ENCODE peak calls at places on chromosomes 12 and 14, in ten cellular contexts. L is cardiac fibroblast, Q is endothelial cell, W is bronchial epithelial cell, R is neural crest cell, X is activated B cell treated with CpG ODN at 0.5 μM for 24 hours, U is astrocyte of the spinal cord, Z is psoas muscle, P is endodermal cell, T is fibroblast of pulmonary artery. M is an unnamed sample.
A peak's percentile ranks its signal among the peaks of the same experiment; 100 is the strongest.

GRCh38 chr14:67666733-67667132 is 7.7 kb downstream of the VTI1B start:
- DNase-seq in L (no peak), Q (no peak), W (no peak), R (no peak), X (no peak), U (no peak), Z (no peak), P (no peak), T (no peak), M (no peak)

GRCh38 chr14:57417228-57417627 is 26.8 kb downstream of the NAA30 start:
- DNase-seq in L (no peak), Q (no peak), W (no peak), R (no peak), X (no peak), U (no peak), Z (no peak), P (no peak), T (no peak), M (no peak)

GRCh38 chr14:64232095-64232830 is 61.9 kb downstream of the ESR2 start:
- DNase-seq in L (peak; percentile 95), Q (no peak), W (peak; percentile 22), R (no peak), X (no peak), U (peak; percentile 94), Z (no peak), P (no peak), T (peak; percentile 95), M (no peak)

GRCh38 chr12:6927999-6928702 is 392 bp downstream of the ATN1 start:
- DNase-seq in L (no peak), Q (no peak), W (no peak), R (no peak), X (no peak), U (no peak), Z (no peak), P (peak; percentile 71), T (no peak), M (no peak)

GRCh38 chr12:121663610-121663929 is 5.9 kb downstream of the MORN3 start:
- DNase-seq in L (no peak), Q (no peak), W (no peak), R (no peak), X (no peak), U (no peak), Z (no peak), P (no peak), T (no peak), M (no peak)

GRCh38 chr12:47034661-47035060 is 44.8 kb upstream of the PCED1B start:
- DNase-seq in L (peak; percentile 61), Q (no peak), W (no peak), R (no peak), X (no peak), U (peak; percentile 60), Z (no peak), P (no peak), T (peak; percentile 82), M (no peak)

GRCh38 chr12:38465020-38465419 is 148.4 kb downstream of the ALG10B start:
- DNase-seq in L (no peak), Q (no peak), W (no peak), R (no peak), X (no peak), U (no peak), Z (no peak), P (no peak), T (no peak), M (no peak)

GRCh38 chr12:122866379-122866778 is 29.5 kb downstream of the VPS37B start:
- DNase-seq in L (no peak), Q (no peak), W (no peak), R (no peak), X (no peak), U (no peak), Z (no peak), P (no peak), T (no peak), M (no peak)

GRCh38 chr12:56206373-56207166 is 15.2 kb downstream of the RNF41 start:
- DNase-seq in L (peak; percentile 76), Q (peak; percentile 71), W (peak; percentile 59), R (peak; percentile 52), X (no peak), U (peak; percentile 45), Z (peak; percentile 71), P (peak; percentile 96), T (peak; percentile 71), M (no peak)

GRCh38 chr12:120240495-120240833 is 25.1 kb downstream of the PXN start:
- DNase-seq in L (no peak), Q (no peak), W (no peak), R (no peak), X (no peak), U (no peak), Z (no peak), P (no peak), T (no peak), M (no peak)

GRCh38 chr14:76977793-76978730 is 50.4 kb downstream of the IRF2BPL start:
- DNase-seq in L (peak; percentile 69), Q (no peak), W (peak; percentile 90), R (no peak), X (peak; percentile 74), U (peak; percentile 51), Z (peak; percentile 69), P (peak; percentile 63), T (peak; percentile 88), M (no peak)

GRCh38 chr14:26589998-26590397 is 7.8 kb downstream of the NOVA1 start:
- DNase-seq in L (no peak), Q (no peak), W (no peak), R (no peak), X (no peak), U (no peak), Z (no peak), P (no peak), T (no peak), M (no peak)

GRCh38 chr14:103624860-103625259 is 4.2 kb upstream of the KLC1 start:
- DNase-seq in L (peak; percentile 76), Q (no peak), W (peak; percentile 80), R (no peak), X (no peak), U (peak; percentile 36), Z (peak; percentile 86), P (peak; percentile 77), T (peak; percentile 51), M (no peak)

GRCh38 chr12:44377443-44378160 is 498.5 kb downstream of the NELL2 start:
- DNase-seq in L (no peak), Q (no peak), W (no peak), R (no peak), X (no peak), U (no peak), Z (no peak), P (no peak), T (no peak), M (no peak)

GRCh38 chr12:49871263-49871561 is 28.3 kb upstream of the BCDIN3D start:
- DNase-seq in L (no peak), Q (no peak), W (no peak), R (no peak), X (no peak), U (no peak), Z (no peak), P (peak; percentile 45), T (no peak), M (no peak)

GRCh38 chr12:109561711-109562030 is 11.6 kb downstream of the MMAB start:
- DNase-seq in L (no peak), Q (no peak), W (no peak), R (no peak), X (no peak), U (no peak), Z (no peak), P (no peak), T (no peak), M (no peak)
- TF ChIP-seq CTCF in L (no peak), Q (no peak), W (no peak), R (no peak), X (no peak), U (no peak), Z (no peak), P (no peak), T (no peak), M (no peak)

GRCh38 chr12:48183876-48184548 is 568 bp downstream of the CCDC184 start:
- DNase-seq in L (no peak), Q (peak; percentile 15), W (no peak), R (peak; percentile 23), X (peak; percentile 27), U (no peak), Z (no peak), P (peak; percentile 79), T (no peak), M (no peak)
- TF ChIP-seq CTCF in L (no peak), Q (no peak), W (no peak), R (no peak), X (no peak), U (no peak), Z (no peak), P (no peak), T (no peak), M (peak; percentile 25)

DNA sequence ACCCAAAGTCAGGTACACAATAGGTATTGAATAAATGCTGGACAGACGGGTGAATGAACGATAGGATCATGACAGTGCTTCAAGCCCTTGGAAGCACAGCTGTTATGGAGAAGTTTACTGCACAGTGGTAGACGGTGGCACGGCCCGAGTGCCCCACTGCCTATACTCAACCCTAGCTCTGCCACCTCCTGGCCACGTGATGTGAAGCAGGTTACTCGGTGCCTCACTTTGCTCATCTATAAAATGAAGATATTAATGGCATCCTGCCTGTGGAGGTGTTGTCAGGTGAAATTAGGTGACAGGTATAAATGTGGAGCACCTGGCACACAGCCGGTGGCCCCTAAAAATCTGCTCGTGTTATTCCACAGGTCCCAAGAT is 5.8 kb downstream of the ASB2 start:
- DNase-seq in L (peak; percentile 13), Q (no peak), W (peak; percentile 36), R (no peak), X (peak; percentile 42), U (no peak), Z (no peak), P (no peak), T (peak; percentile 21), M (no peak)
- TF ChIP-seq CTCF in L (peak; percentile 24), Q (no peak), W (peak; percentile 58), R (peak; percentile 23), X (no peak), U (peak; percentile 36), Z (peak; percentile 34), P (peak; percentile 67), T (peak; percentile 41), M (peak; percentile 40)

GRCh38 chr12:108559748-108560147 is 1.2 kb downstream of the SART3 start:
- DNase-seq in L (no peak), Q (peak; percentile 23), W (no peak), R (no peak), X (no peak), U (no peak), Z (no peak), P (peak; percentile 59), T (no peak), M (no peak)
- TF ChIP-seq CTCF in L (no peak), Q (no peak), W (peak; percentile 17), R (no peak), X (no peak), U (no peak), Z (no peak), P (no peak), T (no peak), M (no peak)

GRCh38 chr14:65961004-65961403 is 525.2 kb upstream of the CCDC196 start:
- DNase-seq in L (peak; percentile 72), Q (peak; percentile 75), W (peak; percentile 49), R (peak; percentile 61), X (peak; percentile 27), U (peak; percentile 1), Z (no peak), P (peak; percentile 93), T (peak; percentile 76), M (no peak)
- TF ChIP-seq CTCF in L (peak; percentile 69), Q (peak; percentile 85), W (peak; percentile 75), R (peak; percentile 63), X (no peak), U (peak; percentile 57), Z (peak; percentile 26), P (peak; percentile 96), T (peak; percentile 94), M (peak; percentile 71)